ENCODE peak calls at places on chromosomes 6 and 20, in nine cellular contexts. U, T, H, P, G, Y, B, S and I are unnamed samples.

GRCh38 chr20:54914995-54915394 is 439.6 kb downstream of the DOK5 start:
- DNase-seq in U (no peak), T (no peak), H (no peak), P (no peak), G (no peak), Y (no peak), B (no peak), S (no peak), I (no peak)

GRCh38 chr6:56293756-56294155 is 46.4 kb upstream of the COL21A1 start:
- DNase-seq in U (no peak), T (no peak), H (no peak), P (no peak), G (no peak), Y (no peak), B (no peak), S (no peak), I (no peak)

GRCh38 chr6:155493694-155494143 is 38.1 kb upstream of the NOX3 start:
- DNase-seq in U (peak; percentile 48), T (peak; percentile 97), H (peak; percentile 37), P (peak; percentile 97), G (no peak), Y (no peak), B (no peak), S (peak; percentile 35), I (no peak)

GRCh38 chr6:150439373-150439772 is 70.6 kb downstream of the IYD start:
- DNase-seq in U (no peak), T (no peak), H (no peak), P (no peak), G (no peak), Y (no peak), B (no peak), S (no peak), I (no peak)

GRCh38 chr6:53313784-53314382 is 34.9 kb downstream of the ELOVL5 start:
- DNase-seq in U (no peak), T (peak; percentile 43), H (no peak), P (peak; percentile 61), G (no peak), Y (no peak), B (no peak), S (no peak), I (no peak)

GRCh38 chr20:37535443-37536132 is 7.9 kb upstream of the BLCAP start:
- DNase-seq in U (no peak), T (no peak), H (no peak), P (no peak), G (no peak), Y (no peak), B (no peak), S (no peak), I (no peak)

GRCh38 chr6:14756370-14756769 is 489.5 kb upstream of the JARID2 start:
- DNase-seq in U (no peak), T (no peak), H (no peak), P (no peak), G (no peak), Y (no peak), B (no peak), S (no peak), I (no peak)

GRCh38 chr20:41714030-41714429 is 95.9 kb upstream of the CHD6 start:
- DNase-seq in U (no peak), T (no peak), H (no peak), P (no peak), G (no peak), Y (no peak), B (no peak), S (no peak), I (no peak)

GRCh38 chr20:3238616-3239025 is 369 bp downstream of the SLC4A11 start:
- DNase-seq in U (no peak), T (peak; percentile 84), H (no peak), P (no peak), G (peak; percentile 38), Y (no peak), B (no peak), S (no peak), I (no peak)

GRCh38 chr20:4593149-4593525 is 128.6 kb upstream of the PRND start:
- DNase-seq in U (no peak), T (no peak), H (no peak), P (no peak), G (no peak), Y (no peak), B (no peak), S (no peak), I (no peak)

GRCh38 chr20:4597215-4597614 is 124.5 kb upstream of the PRND start:
- DNase-seq in U (no peak), T (no peak), H (no peak), P (no peak), G (no peak), Y (no peak), B (no peak), S (no peak), I (no peak)

GRCh38 chr20:4592316-4593148 is 129.2 kb upstream of the PRND start:
- DNase-seq in U (peak; percentile 53), T (peak; percentile 77), H (peak; percentile 30), P (no peak), G (peak; percentile 89), Y (peak; percentile 70), B (peak; percentile 79), S (peak; percentile 53), I (no peak)

GRCh38 chr20:4591975-4592315 is 129.8 kb upstream of the PRND start:
- DNase-seq in U (no peak), T (no peak), H (no peak), P (no peak), G (no peak), Y (no peak), B (no peak), S (no peak), I (no peak)
- TF ChIP-seq CTCF in U (no peak), T (no peak), H (no peak), P (no peak), G (no peak), Y (no peak), B (no peak), S (no peak), I (no peak)

GRCh38 chr6:101399627-101399955 is 6.1 kb downstream of the GRIK2 start:
- DNase-seq in U (no peak), T (no peak), H (no peak), P (no peak), G (peak; percentile 15), Y (no peak), B (peak; percentile 29), S (no peak), I (no peak)

GRCh38 chr6:101396552-101397173 is 3.2 kb downstream of the GRIK2 start:
- DNase-seq in U (no peak), T (peak; percentile 75), H (no peak), P (peak; percentile 61), G (peak; percentile 78), Y (peak; percentile 57), B (peak; percentile 70), S (no peak), I (no peak)

GRCh38 chr6:101395345-101395744 is 1.8 kb downstream of the GRIK2 start:
- DNase-seq in U (no peak), T (peak; percentile 20), H (no peak), P (no peak), G (no peak), Y (no peak), B (no peak), S (no peak), I (no peak)

GRCh38 chr6:101398716-101399626 is 5.5 kb downstream of the GRIK2 start:
- DNase-seq in U (no peak), T (no peak), H (no peak), P (no peak), G (peak; percentile 43), Y (no peak), B (peak; percentile 31), S (no peak), I (no peak)

GRCh38 chr6:101397199-101397598 is 3.7 kb downstream of the GRIK2 start:
- DNase-seq in U (no peak), T (peak; percentile 8), H (no peak), P (no peak), G (no peak), Y (no peak), B (no peak), S (no peak), I (no peak)
- TF ChIP-seq CTCF in U (no peak), T (no peak), H (no peak), P (peak; percentile 7), G (no peak), Y (no peak), B (no peak), S (peak; percentile 50), I (peak; percentile 70)

DNA sequence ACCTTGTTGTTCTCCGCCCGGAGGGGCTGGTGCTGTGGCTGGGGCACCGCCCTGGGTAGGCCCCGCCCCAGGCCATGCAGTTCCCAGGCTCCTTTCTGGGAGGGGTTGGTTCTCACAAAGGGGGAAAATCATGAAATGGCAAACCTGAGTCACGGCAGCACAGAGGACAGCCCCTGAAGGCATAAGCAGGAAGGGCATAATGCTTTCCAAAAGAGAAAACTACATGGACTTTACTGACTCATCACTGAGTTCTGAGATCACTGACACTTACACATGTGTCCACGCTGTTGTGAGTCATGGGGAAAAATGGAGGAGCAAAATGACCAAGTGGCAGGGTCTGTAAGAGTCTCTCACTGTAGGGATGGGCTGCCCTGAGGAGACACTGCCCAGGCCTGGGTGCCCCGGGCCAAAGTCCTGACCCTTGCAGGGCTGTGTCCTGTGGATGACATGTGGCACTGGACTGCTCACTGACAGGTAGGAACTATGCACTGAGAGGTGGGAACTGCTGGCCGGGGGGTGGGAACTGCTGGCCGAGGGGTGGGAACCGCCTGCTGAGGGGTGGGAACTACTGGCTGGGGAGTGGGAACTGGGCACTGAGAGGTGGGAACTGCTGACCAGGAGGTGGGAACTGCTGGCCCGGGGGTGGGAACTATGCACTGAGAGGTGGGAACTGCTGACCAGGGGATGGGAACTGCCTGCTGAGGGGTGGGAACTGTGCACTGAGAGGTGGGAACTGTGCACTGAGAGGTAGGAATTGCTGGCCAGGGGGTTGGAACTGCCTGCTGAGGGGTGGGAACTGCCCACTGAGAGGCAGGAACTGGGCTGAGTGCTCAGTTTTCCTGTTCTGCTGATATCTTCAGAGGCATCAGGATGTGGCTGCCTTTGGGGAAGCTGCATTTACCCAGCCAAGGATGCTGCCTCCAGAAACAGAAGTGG is 90.4 kb downstream of the THBS2 start:
- DNase-seq in U (no peak), T (peak; percentile 98), H (peak; percentile 61), P (peak; percentile 94), G (no peak), Y (no peak), B (no peak), S (no peak), I (no peak)
- TF ChIP-seq CTCF in U (no peak), T (no peak), H (no peak), P (peak; percentile 6), G (no peak), Y (no peak), B (no peak), S (no peak), I (no peak)

GRCh38 chr20:63741354-63741675 is 1.7 kb downstream of the SLC2A4RG start:
- DNase-seq in U (no peak), T (no peak), H (no peak), P (no peak), G (no peak), Y (no peak), B (no peak), S (no peak), I (no peak)

GRCh38 chr20:63740070-63740500 is 509 bp downstream of the SLC2A4RG start:
- DNase-seq in U (peak; percentile 75), T (peak; percentile 71), H (no peak), P (no peak), G (peak; percentile 52), Y (peak; percentile 82), B (peak; percentile 75), S (no peak), I (peak; percentile 60)

GRCh38 chr20:63741676-63742380 is 2.3 kb downstream of the SLC2A4RG start:
- DNase-seq in U (peak; percentile 46), T (no peak), H (no peak), P (no peak), G (no peak), Y (peak; percentile 65), B (peak; percentile 84), S (no peak), I (peak; percentile 89)

GRCh38 chr20:63739129-63740069 is at the start of gene SLC2A4RG:
- DNase-seq in U (peak; percentile 85), T (peak; percentile 92), H (peak; percentile 86), P (no peak), G (peak; percentile 75), Y (peak; percentile 92), B (peak; percentile 91), S (peak; percentile 47), I (no peak)

GRCh38 chr20:63740501-63741353 is 1.2 kb downstream of the SLC2A4RG start:
- DNase-seq in U (peak; percentile 98), T (peak; percentile 97), H (peak; percentile 94), P (peak; percentile 76), G (peak; percentile 65), Y (peak; percentile 96), B (peak; percentile 99), S (peak; percentile 53), I (peak; percentile 94)
- TF ChIP-seq CTCF in U (peak; percentile 34), T (peak; percentile 6), H (no peak), P (peak; percentile 43), G (no peak), Y (peak; percentile 63), B (peak; percentile 10), S (no peak), I (peak; percentile 59)